ENCODE peak calls at places on chromosomes 3 and 15, in four cellular contexts. A is GM12878, H is HepG2, I is K562. T is an unnamed sample.

GRCh38 chr3:65146149-65146548 is 458.3 kb upstream of the ADAMTS9 start:
- DNase-seq in A (no peak), H (no peak), I (no peak), T (peak; percentile 56)

GRCh38 chr3:196765454-196765853 is 25.8 kb downstream of the PAK2 start:
- DNase-seq in A (no peak), H (no peak), I (no peak), T (no peak)

GRCh38 chr3:69012836-69013255 is 638 bp downstream of the EOGT start:
- DNase-seq in A (no peak), H (peak; percentile 22), I (peak; percentile 47), T (peak; percentile 47)

GRCh38 chr15:89179966-89180875 is 41.2 kb downstream of the RLBP1 start:
- DNase-seq in A (peak; percentile 30), H (no peak), I (no peak), T (no peak)

GRCh38 chr3:182111967-182112366 is 400.2 kb downstream of the SOX2 start:
- DNase-seq in A (no peak), H (no peak), I (no peak), T (no peak)

GRCh38 chr3:105956311-105956710 is 87.5 kb upstream of the CBLB start:
- DNase-seq in A (no peak), H (no peak), I (no peak), T (no peak)

GRCh38 chr3:148878073-148878472 is 13.0 kb downstream of the CPA3 start:
- DNase-seq in A (no peak), H (no peak), I (no peak), T (no peak)

GRCh38 chr3:119631529-119631928 is 28.9 kb downstream of the POPDC2 start:
- DNase-seq in A (no peak), H (no peak), I (no peak), T (no peak)

GRCh38 chr3:123884993-123885392 is 861 bp upstream of the MYLK start:
- DNase-seq in A (no peak), H (no peak), I (no peak), T (no peak)

GRCh38 chr15:75167588-75168076 is 34.0 kb upstream of the C15orf39 start:
- DNase-seq in A (no peak), H (no peak), I (peak; percentile 59), T (no peak)

GRCh38 chr3:42031808-42032475 is 59.2 kb upstream of the TRAK1 start:
- DNase-seq in A (no peak), H (no peak), I (no peak), T (no peak)

GRCh38 chr15:86231864-86232801 is 152.5 kb downstream of the AGBL1 start:
- DNase-seq in A (no peak), H (peak; percentile 12), I (peak; percentile 5), T (peak; percentile 67)

GRCh38 chr15:80587816-80588456 is 107.2 kb upstream of the ABHD17C start:
- DNase-seq in A (no peak), H (no peak), I (no peak), T (no peak)

GRCh38 chr15:74780983-74781672 is 752 bp upstream of the CSK start:
- DNase-seq in A (no peak), H (no peak), I (peak; percentile 50), T (no peak)

GRCh38 chr3:79361748-79362378 is 405.9 kb downstream of the ROBO1 start:
- DNase-seq in A (no peak), H (peak; percentile 31), I (peak; percentile 14), T (no peak)

GRCh38 chr3:30290479-30290878 is 315.9 kb upstream of the TGFBR2 start:
- DNase-seq in A (no peak), H (no peak), I (no peak), T (no peak)

GRCh38 chr3:24088782-24089181 is 143.7 kb downstream of the NR1D2 start:
- DNase-seq in A (no peak), H (peak; percentile 20), I (peak; percentile 27), T (no peak)

GRCh38 chr3:31847760-31848159 is 133.3 kb downstream of the OSBPL10 start:
- DNase-seq in A (no peak), H (no peak), I (no peak), T (no peak)

GRCh38 chr3:94114667-94115066 is 51.8 kb downstream of the NSUN3 start:
- DNase-seq in A (no peak), H (no peak), I (no peak), T (no peak)

GRCh38 chr3:94115482-94115881 is 52.6 kb downstream of the NSUN3 start:
- DNase-seq in A (no peak), H (no peak), I (peak; percentile 6), T (no peak)

GRCh38 chr3:124057453-124057852 is 65.5 kb upstream of the ROPN1 start:
- DNase-seq in A (no peak), H (no peak), I (no peak), T (no peak)

GRCh38 chr3:171181907-171182690 is 155.6 kb upstream of the SLC2A2 start:
- DNase-seq in A (no peak), H (no peak), I (peak; percentile 52), T (no peak)

GRCh38 chr3:13479332-13479581 is 849 bp upstream of the HDAC11 start:
- DNase-seq in A (no peak), H (peak; percentile 55), I (no peak), T (no peak)

GRCh38 chr3:16151109-16151508 is 23.4 kb upstream of the GALNT15 start:
- DNase-seq in A (no peak), H (no peak), I (peak; percentile 34), T (no peak)

GRCh38 chr15:48424076-48424475 is 92.8 kb downstream of the DUT start:
- DNase-seq in A (no peak), H (no peak), I (no peak), T (no peak)

GRCh38 chr3:38577089-38578080 is 72.1 kb downstream of the SCN5A start:
- DNase-seq in A (no peak), H (no peak), I (no peak), T (no peak)

GRCh38 chr3:52771702-52772101 is 962 bp upstream of the NEK4 start:
- DNase-seq in A (no peak), H (no peak), I (no peak), T (no peak)

GRCh38 chr3:172627057-172627809 is 83.6 kb downstream of the NCEH1 start:
- DNase-seq in A (no peak), H (no peak), I (no peak), T (no peak)

GRCh38 chr15:80436511-80437307 is 32.5 kb downstream of the ARNT2 start:
- DNase-seq in A (no peak), H (peak; percentile 32), I (no peak), T (no peak)

GRCh38 chr3:169591983-169592644 is 71.4 kb downstream of the MECOM start:
- DNase-seq in A (no peak), H (no peak), I (no peak), T (no peak)

GRCh38 chr3:197736010-197736490 is 654 bp downstream of the RUBCN start:
- DNase-seq in A (no peak), H (no peak), I (peak; percentile 44), T (no peak)

GRCh38 chr3:31546152-31546551 is 13.4 kb downstream of the STT3B start:
- DNase-seq in A (no peak), H (no peak), I (no peak), T (no peak)

GRCh38 chr3:67518196-67518595 is 136.2 kb downstream of the SUCLG2 start:
- DNase-seq in A (no peak), H (no peak), I (no peak), T (no peak)

GRCh38 chr3:18446067-18446793 is 21.1 kb upstream of the SATB1 start:
- DNase-seq in A (no peak), H (no peak), I (no peak), T (no peak)
- TF ChIP-seq CREM in A (no peak), H (no peak), I (no peak), T (no peak)

DNA sequence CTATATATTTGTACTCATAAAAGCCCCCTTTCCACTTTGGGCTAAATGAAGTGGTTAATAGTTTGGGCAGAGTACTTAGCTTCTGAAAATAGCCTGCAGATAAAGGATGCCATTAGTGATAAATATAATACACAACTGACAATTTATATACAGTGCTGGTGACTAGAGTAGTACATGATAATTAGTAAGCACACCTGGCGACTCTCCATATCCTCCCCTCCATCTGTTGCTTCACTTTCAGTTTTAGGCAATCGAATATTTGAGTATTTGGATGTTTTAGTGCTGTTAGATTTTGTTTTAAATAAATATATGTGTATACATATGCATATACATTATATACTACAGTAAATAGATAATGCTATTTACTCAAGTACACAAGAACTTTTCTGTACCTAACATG is 35.9 kb upstream of the CHMP2B start:
- DNase-seq in A (no peak), H (no peak), I (no peak), T (no peak)
- TF ChIP-seq CREM in A (no peak), H (no peak), I (no peak), T (no peak)

DNA sequence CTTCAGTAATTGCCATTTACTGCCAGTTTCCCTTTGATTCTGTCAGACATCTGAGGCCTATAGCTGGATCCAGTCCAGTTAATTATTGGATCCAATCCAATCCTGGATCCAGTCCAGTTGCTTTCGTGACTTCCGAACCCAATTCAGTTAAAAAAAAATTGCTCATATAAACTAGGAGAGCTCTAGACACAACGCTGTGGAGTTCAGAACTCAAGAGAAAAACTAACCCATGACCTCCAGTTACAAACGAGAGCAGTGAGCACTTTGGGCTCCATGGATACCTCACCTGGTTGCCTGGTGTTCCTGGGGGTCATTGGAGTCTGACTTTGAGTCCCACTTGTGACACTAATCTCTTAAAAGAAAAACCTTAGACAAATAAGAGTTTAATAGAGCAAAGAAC is 269.8 kb downstream of the THSD4 start:
- DNase-seq in A (no peak), H (no peak), I (no peak), T (no peak)
- TF ChIP-seq CREM in A (no peak), H (no peak), I (no peak), T (no peak)

GRCh38 chr3:184234224-184234623 is 4.8 kb downstream of the VWA5B2 start:
- DNase-seq in A (no peak), H (peak; percentile 25), I (peak; percentile 68), T (no peak)

GRCh38 chr3:184236033-184236410 is 6.6 kb downstream of the VWA5B2 start:
- DNase-seq in A (no peak), H (no peak), I (no peak), T (no peak)

GRCh38 chr3:184236636-184237035 is 7.3 kb downstream of the VWA5B2 start:
- DNase-seq in A (no peak), H (no peak), I (no peak), T (no peak)

GRCh38 chr3:184234671-184235380 is 5.4 kb downstream of the VWA5B2 start:
- DNase-seq in A (no peak), H (no peak), I (no peak), T (no peak)

GRCh38 chr3:184235381-184236032 is 6.1 kb downstream of the VWA5B2 start:
- DNase-seq in A (no peak), H (no peak), I (no peak), T (no peak)
- TF ChIP-seq CREM in A (no peak), H (no peak), I (no peak), T (no peak)

GRCh38 chr3:76132154-76132470 is 346.8 kb upstream of the ZNF717 start:
- DNase-seq in A (no peak), H (no peak), I (no peak), T (no peak)
- TF ChIP-seq CREM in A (no peak), H (no peak), I (no peak), T (no peak)

DNA sequence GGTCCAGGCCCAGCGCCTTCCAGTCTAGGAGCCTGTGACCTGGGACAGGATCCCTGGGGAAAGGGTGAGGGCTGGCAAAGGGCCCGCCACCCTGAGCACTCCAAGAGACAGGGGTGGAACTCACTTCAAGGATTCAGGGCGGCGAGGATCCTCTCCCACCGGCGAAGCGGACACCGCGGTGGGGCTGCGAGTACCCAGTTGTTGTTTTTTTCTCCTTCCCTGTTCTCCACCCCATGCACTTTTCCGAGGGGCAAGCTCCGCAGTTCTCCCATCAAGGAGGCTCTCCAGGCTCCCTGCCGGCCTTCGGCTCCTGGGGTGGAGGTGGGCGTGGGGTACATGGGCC is 387 bp upstream of the PAQR5 start:
- DNase-seq in A (no peak), H (no peak), I (no peak), T (no peak)
- TF ChIP-seq CREM in A (no peak), H (no peak), I (no peak), T (no peak)